ENCODE peak calls at places on chromosomes 7 and 10, in five cellular contexts. B, N, I, X and P are unnamed samples.

GRCh38 chr7:43756368-43757072 is 2.0 kb upstream of the BLVRA start:
- DNase-seq in B (no peak), N (no peak), I (peak), X (no peak), P (peak)

GRCh38 chr10:70296406-70296899 is 12.6 kb upstream of the NPFFR1 start:
- DNase-seq in B (peak), N (no peak), I (peak), X (no peak), P (peak)

GRCh38 chr7:112414855-112415490 is 35.3 kb upstream of the IFRD1 start:
- DNase-seq in B (no peak), N (peak), I (peak), X (no peak), P (peak)

GRCh38 chr7:28190077-28190476 is 9.5 kb upstream of the JAZF1 start:
- DNase-seq in B (no peak), N (no peak), I (no peak), X (no peak), P (peak)

GRCh38 chr7:114711244-114711643 is 210.7 kb upstream of the MDFIC start:
- DNase-seq in B (no peak), N (no peak), I (peak), X (no peak), P (no peak)

GRCh38 chr7:7944619-7945282 is 23.8 kb upstream of the GLCCI1 start:
- DNase-seq in B (no peak), N (no peak), I (no peak), X (no peak), P (no peak)

GRCh38 chr10:3195286-3195685 is 22.7 kb upstream of the PITRM1 start:
- DNase-seq in B (no peak), N (no peak), I (no peak), X (no peak), P (no peak)

GRCh38 chr10:30151581-30152389 is 92.4 kb upstream of the JCAD start:
- DNase-seq in B (no peak), N (no peak), I (peak), X (no peak), P (peak)

GRCh38 chr7:114759347-114760062 is 162.4 kb upstream of the MDFIC start:
- DNase-seq in B (no peak), N (no peak), I (no peak), X (no peak), P (no peak)

GRCh38 chr7:99579956-99580777 is 17.9 kb upstream of the TMEM225B start:
- DNase-seq in B (no peak), N (peak), I (no peak), X (peak), P (peak)

GRCh38 chr10:122267849-122268737 is 3.0 kb upstream of the BTBD16 start:
- DNase-seq in B (peak), N (no peak), I (peak), X (peak), P (peak)

GRCh38 chr7:75993689-75994387 is 557 bp downstream of the TMEM120A start:
- DNase-seq in B (peak), N (peak), I (peak), X (peak), P (peak)

GRCh38 chr10:17026686-17027485 is 102.7 kb downstream of the CUBN start:
- DNase-seq in B (no peak), N (no peak), I (peak), X (no peak), P (no peak)

GRCh38 chr10:5622186-5622585 is 44.2 kb downstream of the ASB13 start:
- DNase-seq in B (no peak), N (no peak), I (no peak), X (no peak), P (no peak)

GRCh38 chr10:132387723-132388210 is 9.2 kb upstream of the PWWP2B start:
- DNase-seq in B (peak), N (no peak), I (no peak), X (peak), P (peak)

GRCh38 chr10:55813451-55814170 is 547.4 kb downstream of the ZWINT start:
- DNase-seq in B (no peak), N (no peak), I (no peak), X (no peak), P (no peak)

GRCh38 chr7:111029574-111030357 is 61.2 kb upstream of the LRRN3 start:
- DNase-seq in B (no peak), N (peak), I (no peak), X (no peak), P (peak)

GRCh38 chr10:112026438-112026837 is 157.1 kb downstream of the GPAM start:
- DNase-seq in B (no peak), N (no peak), I (no peak), X (no peak), P (no peak)

GRCh38 chr7:30616318-30616717 is 21.6 kb downstream of the GARS1 start:
- DNase-seq in B (no peak), N (no peak), I (no peak), X (no peak), P (no peak)

GRCh38 chr10:132591166-132591971 is 53.8 kb downstream of the INPP5A start:
- DNase-seq in B (peak), N (no peak), I (peak), X (no peak), P (peak)

GRCh38 chr10:44647877-44648542 is 263.1 kb upstream of the CXCL12 start:
- DNase-seq in B (no peak), N (no peak), I (no peak), X (no peak), P (peak)

GRCh38 chr7:121187222-121187621 is 141.6 kb upstream of the WNT16 start:
- DNase-seq in B (no peak), N (no peak), I (no peak), X (no peak), P (no peak)

GRCh38 chr7:78530351-78530750 is 731.8 kb downstream of the PHTF2 start:
- DNase-seq in B (no peak), N (no peak), I (peak), X (no peak), P (peak)

GRCh38 chr10:114258274-114258840 is 19.3 kb downstream of the VWA2 start:
- DNase-seq in B (no peak), N (no peak), I (peak), X (no peak), P (peak)

GRCh38 chr10:18233775-18234174 is 93.6 kb downstream of the CACNB2 start:
- DNase-seq in B (no peak), N (no peak), I (peak), X (no peak), P (no peak)

GRCh38 chr10:62779487-62780248 is 24.9 kb upstream of the ADO start:
- DNase-seq in B (no peak), N (no peak), I (peak), X (no peak), P (peak)

GRCh38 chr7:77199008-77199966 is at the start of gene FGL2:
- DNase-seq in B (peak), N (no peak), I (peak), X (peak), P (peak)

GRCh38 chr10:46079831-46080585 is 33.9 kb upstream of the MSMB start:
- DNase-seq in B (no peak), N (no peak), I (no peak), X (no peak), P (peak)

GRCh38 chr7:44608916-44609648 is 2.7 kb downstream of the OGDH start:
- DNase-seq in B (no peak), N (no peak), I (peak), X (no peak), P (peak)